ENCODE peak calls at places on chromosomes 12 and 14, in six cellular contexts. G is mesendoderm, Q is trophoblast cell, Y is mesenchymal stem cell, T is IMR-90, L is H1. A is an unnamed sample.

GRCh38 chr12:100753837-100754236 is 40.7 kb upstream of the ANO4 start:
- DNase-seq in G (no peak), Q (no peak), Y (no peak), T (peak), L (no peak), A (no peak)

GRCh38 chr14:94042433-94043091 is 16.4 kb downstream of the OTUB2 start:
- DNase-seq in G (no peak), Q (no peak), Y (no peak), T (no peak), L (no peak), A (no peak)

GRCh38 chr14:94471045-94471444 is 5.0 kb downstream of the SERPINA9 start:
- DNase-seq in G (no peak), Q (no peak), Y (no peak), T (no peak), L (no peak), A (no peak)

GRCh38 chr12:71771069-71771468 is 16.4 kb downstream of the RAB21 start:
- DNase-seq in G (no peak), Q (no peak), Y (no peak), T (no peak), L (no peak), A (no peak)

GRCh38 chr12:16281157-16281556 is 3.7 kb upstream of the SLC15A5 start:
- DNase-seq in G (no peak), Q (peak), Y (no peak), T (no peak), L (no peak), A (no peak)

GRCh38 chr12:21418403-21418802 is 19.1 kb upstream of the PYROXD1 start:
- DNase-seq in G (peak), Q (no peak), Y (no peak), T (no peak), L (no peak), A (no peak)

GRCh38 chr12:111942557-111942956 is 70.4 kb downstream of the TMEM116 start:
- DNase-seq in G (no peak), Q (peak), Y (peak), T (peak), L (no peak), A (no peak)

GRCh38 chr12:27460471-27460978 is 14.0 kb downstream of the SMCO2 start:
- DNase-seq in G (no peak), Q (no peak), Y (no peak), T (peak), L (no peak), A (no peak)

GRCh38 chr14:42023452-42023851 is 416.8 kb downstream of the LRFN5 start:
- DNase-seq in G (no peak), Q (no peak), Y (peak), T (no peak), L (no peak), A (no peak)

GRCh38 chr12:90969851-90970250 is 14.9 kb upstream of the CCER1 start:
- DNase-seq in G (no peak), Q (no peak), Y (no peak), T (no peak), L (no peak), A (no peak)

GRCh38 chr14:60313093-60313492 is 64.1 kb downstream of the PPM1A start:
- DNase-seq in G (peak), Q (no peak), Y (no peak), T (no peak), L (no peak), A (no peak)

GRCh38 chr14:55052259-55052930 is 948 bp downstream of the MAPK1IP1L start:
- DNase-seq in G (no peak), Q (peak), Y (peak), T (peak), L (no peak), A (no peak)
- H2AK5ac ChIP-seq in G (peak), Q (no peak), Y (peak), T (peak), L (peak), A (no peak)

DNA sequence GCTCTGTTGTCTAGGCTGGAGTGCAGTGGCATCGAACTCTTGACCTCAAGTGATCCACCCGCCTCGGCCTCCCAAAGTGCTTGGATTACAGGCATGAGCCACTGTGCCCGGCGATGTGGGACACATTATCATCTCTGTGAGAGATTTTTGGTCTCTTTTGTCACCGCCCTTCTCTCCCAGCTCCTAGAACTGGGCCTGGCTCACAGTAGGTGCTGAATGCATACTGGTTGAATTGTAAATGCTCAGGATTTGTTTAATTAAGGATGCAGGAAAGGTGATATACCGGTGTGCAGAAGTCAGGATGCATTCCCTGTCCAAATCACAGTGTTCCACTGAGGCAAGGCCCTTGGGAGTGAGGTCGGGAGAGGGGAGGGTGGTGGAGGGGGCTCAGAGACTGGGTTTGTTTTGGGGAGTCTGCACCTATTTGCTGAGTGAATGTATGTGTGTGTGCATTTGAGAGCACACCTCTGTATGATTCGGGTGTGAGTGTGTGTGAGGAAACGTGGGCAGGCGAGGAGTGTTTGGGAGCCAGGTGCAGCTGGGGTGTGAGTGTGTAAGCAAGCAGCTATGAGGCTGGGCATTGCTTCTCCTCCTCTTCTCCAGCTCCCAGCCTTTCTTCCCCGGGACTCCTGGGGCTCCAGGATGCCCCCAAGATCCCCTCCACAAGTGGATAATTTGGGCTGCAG is 1.0 kb upstream of the KRT18 start:
- DNase-seq in G (peak), Q (peak), Y (no peak), T (no peak), L (no peak), A (no peak)
- H4K8ac ChIP-seq in G (no peak), Q (peak), Y (peak), T (no peak), L (peak), A (no peak)

DNA sequence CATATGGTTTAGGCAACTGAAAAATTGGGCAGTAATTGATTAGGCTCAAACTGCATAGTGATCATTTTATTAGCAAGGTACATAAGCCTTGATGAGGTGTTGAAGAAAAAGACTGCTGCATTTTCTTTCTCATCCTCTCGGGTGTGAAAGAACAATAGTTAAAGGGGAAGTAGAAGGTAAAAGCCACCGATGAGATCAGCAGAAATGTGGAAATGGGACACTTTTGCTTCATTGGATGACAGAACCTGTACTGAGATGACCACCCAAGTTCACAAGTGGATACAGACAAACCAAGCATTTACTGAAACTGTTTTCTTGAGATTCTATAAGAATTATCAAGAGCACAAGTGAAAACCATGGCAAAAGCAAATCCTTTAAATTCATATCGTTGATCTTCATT is 184.0 kb downstream of the TMX1 start:
- DNase-seq in G (no peak), Q (no peak), Y (no peak), T (no peak), L (no peak), A (no peak)
- H3K4me3 ChIP-seq in G (no peak), Q (no peak), Y (no peak), T (no peak), L (no peak), A (no peak)

DNA sequence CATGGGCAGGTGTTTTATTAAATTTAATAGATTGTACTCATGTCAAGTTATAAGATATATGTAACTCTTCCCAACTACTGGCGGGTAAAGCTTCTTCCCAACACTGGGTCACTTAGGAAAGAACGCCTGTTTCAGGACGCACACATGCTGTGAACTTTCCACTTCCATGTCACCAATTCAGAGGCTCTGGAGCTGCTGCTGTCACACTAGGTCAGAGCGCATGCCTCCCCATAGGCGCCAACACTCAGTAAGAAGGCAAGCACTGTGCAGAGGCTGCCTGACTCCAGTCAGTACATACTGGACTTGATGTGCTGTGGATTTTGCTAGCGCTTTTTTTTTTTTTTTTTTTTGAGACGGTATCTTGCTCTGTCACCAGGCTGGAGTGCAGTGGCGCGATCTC is 17.2 kb downstream of the SLC15A4 start:
- DNase-seq in G (no peak), Q (no peak), Y (no peak), T (no peak), L (no peak), A (no peak)
- H2AK5ac ChIP-seq in G (no peak), Q (no peak), Y (no peak), T (no peak), L (no peak), A (no peak)

GRCh38 chr12:29589271-29589670 is 91.8 kb upstream of the OVCH1 start:
- DNase-seq in G (no peak), Q (no peak), Y (no peak), T (peak), L (no peak), A (no peak)
- H4K8ac ChIP-seq in G (no peak), Q (no peak), Y (no peak), T (peak), L (no peak), A (no peak)

A was measured in neuronal stem cell.